ENCODE peak calls at places on chromosomes 11 and 22, in eight cellular contexts. N is NCI-H1436; M is amygdala; X is thoracic aorta; U is activated T-cell treated with anti-CD3 and anti-CD28 coated beads, Interleukin-2, amount 50 U/mL, for 72 hours; Z is heart left ventricle; J is AG09309; Y is NCI-H460. K is an unnamed sample.

GRCh38 chr11:85310479-85310878 is 316.7 kb downstream of the DLG2 start:
- DNase-seq in N (peak), M (no peak), X (no peak), U (no peak), Z (no peak), J (no peak), Y (no peak), K (no peak)

GRCh38 chr11:69301033-69301490 is 7.1 kb downstream of the MYEOV start:
- DNase-seq in N (no peak), M (no peak), X (no peak), U (no peak), Z (no peak), J (no peak), Y (no peak), K (no peak)

GRCh38 chr22:19962909-19963806 is 21.5 kb upstream of the TXNRD2 start:
- DNase-seq in N (no peak), M (no peak), X (no peak), U (no peak), Z (peak), J (no peak), Y (no peak), K (peak)

GRCh38 chr22:43315687-43316217 is 27.4 kb downstream of the SCUBE1 start:
- DNase-seq in N (peak), M (no peak), X (no peak), U (no peak), Z (no peak), J (no peak), Y (no peak), K (no peak)

GRCh38 chr22:49953027-49953679 is 7.4 kb upstream of the PIM3 start:
- DNase-seq in N (no peak), M (no peak), X (no peak), U (no peak), Z (no peak), J (no peak), Y (no peak), K (no peak)

GRCh38 chr11:2625183-2625582 is 74.6 kb downstream of the KCNQ1OT1 start:
- DNase-seq in N (no peak), M (no peak), X (no peak), U (no peak), Z (no peak), J (no peak), Y (no peak), K (no peak)

GRCh38 chr11:44823920-44824704 is 97.3 kb downstream of the TSPAN18 start:
- DNase-seq in N (no peak), M (no peak), X (no peak), U (no peak), Z (no peak), J (no peak), Y (no peak), K (no peak)

GRCh38 chr11:125075900-125076317 is 12.8 kb downstream of the SLC37A2 start:
- DNase-seq in N (no peak), M (no peak), X (no peak), U (no peak), Z (no peak), J (no peak), Y (no peak), K (no peak)

GRCh38 chr11:34403431-34403830 is 35.3 kb upstream of the CAT start:
- DNase-seq in N (no peak), M (no peak), X (no peak), U (no peak), Z (no peak), J (no peak), Y (no peak), K (no peak)

GRCh38 chr11:66869471-66869870 is 12.6 kb downstream of the LRFN4 start:
- DNase-seq in N (no peak), M (no peak), X (no peak), U (no peak), Z (no peak), J (no peak), Y (no peak), K (no peak)

GRCh38 chr11:88484873-88485621 is 147.5 kb upstream of the CTSC start:
- DNase-seq in N (no peak), M (no peak), X (no peak), U (peak), Z (no peak), J (no peak), Y (peak), K (peak)

GRCh38 chr11:68146704-68147474 is 25.7 kb upstream of the CHKA start:
- DNase-seq in N (peak), M (no peak), X (no peak), U (no peak), Z (no peak), J (no peak), Y (peak), K (peak)

GRCh38 chr22:46108564-46109473 is 41.5 kb upstream of the PPARA start:
- DNase-seq in N (no peak), M (no peak), X (no peak), U (no peak), Z (no peak), J (no peak), Y (no peak), K (no peak)

GRCh38 chr22:44972363-44973083 is 37.3 kb downstream of the PHF21B start:
- DNase-seq in N (no peak), M (no peak), X (no peak), U (peak), Z (no peak), J (no peak), Y (no peak), K (no peak)

GRCh38 chr22:20946080-20946986 is 20.7 kb upstream of the AIFM3 start:
- DNase-seq in N (no peak), M (no peak), X (no peak), U (no peak), Z (no peak), J (no peak), Y (no peak), K (no peak)